ENCODE peak calls at places on chromosomes 5 and 9, in ten cellular contexts. Q is Panc1; J is frontal cortex; B is activated T-cell treated with anti-CD3 and anti-CD28 coated beads, Interleukin-2, amount 50 U/mL, for 1 hour; A is globus pallidus; H is AG20443; Z is neural crest cell; Y is SK-MEL-5; K is NCI-H748 treated with DMSO at 0.1 percent for 48 hours; E is BE2C. M is an unnamed sample.

GRCh38 chr9:68560131-68560844 is 19.6 kb upstream of the TMEM252 start:
- DNase-seq in Q (no peak), J (no peak), B (peak; percentile 40), A (peak; percentile 16), H (peak; percentile 14), Z (peak; percentile 20), Y (peak; percentile 81), K (peak; percentile 15), E (peak; percentile 36), M (no peak)

GRCh38 chr5:56620903-56621680 is 194.3 kb upstream of the MAP3K1 start:
- DNase-seq in Q (no peak), J (no peak), B (no peak), A (no peak), H (peak; percentile 35), Z (no peak), Y (no peak), K (no peak), E (no peak), M (no peak)

GRCh38 chr9:133135193-133135745 is 14.2 kb upstream of the RALGDS start:
- DNase-seq in Q (peak; percentile 73), J (no peak), B (peak; percentile 62), A (peak; percentile 40), H (peak; percentile 86), Z (no peak), Y (no peak), K (no peak), E (peak; percentile 64), M (peak; percentile 93)

GRCh38 chr5:139828207-139828895 is 32.7 kb downstream of the PSD2 start:
- DNase-seq in Q (no peak), J (no peak), B (no peak), A (peak; percentile 93), H (no peak), Z (no peak), Y (peak; percentile 87), K (no peak), E (no peak), M (no peak)

GRCh38 chr5:150946351-150946905 is 41.6 kb upstream of the ZNF300 start:
- DNase-seq in Q (no peak), J (peak; percentile 48), B (no peak), A (peak; percentile 89), H (peak; percentile 84), Z (no peak), Y (peak; percentile 68), K (no peak), E (no peak), M (peak; percentile 90)

GRCh38 chr9:113343732-113344231 is 3.7 kb upstream of the WDR31 start:
- DNase-seq in Q (no peak), J (peak; percentile 52), B (no peak), A (peak; percentile 95), H (peak; percentile 65), Z (no peak), Y (peak; percentile 95), K (peak; percentile 34), E (peak; percentile 67), M (no peak)

GRCh38 chr5:178672635-178673034 is 45.8 kb upstream of the CLK4 start:
- DNase-seq in Q (no peak), J (no peak), B (no peak), A (no peak), H (no peak), Z (no peak), Y (no peak), K (no peak), E (no peak), M (no peak)

GRCh38 chr5:140725799-140726471 is 25.7 kb downstream of the ZMAT2 start:
- DNase-seq in Q (peak; percentile 99), J (peak; percentile 13), B (peak; percentile 52), A (peak; percentile 14), H (peak; percentile 79), Z (peak; percentile 48), Y (peak; percentile 95), K (peak; percentile 86), E (peak; percentile 87), M (peak; percentile 94)

GRCh38 chr5:149152317-149152746 is 11.0 kb downstream of the ABLIM3 start:
- DNase-seq in Q (no peak), J (no peak), B (no peak), A (no peak), H (peak; percentile 38), Z (no peak), Y (no peak), K (no peak), E (no peak), M (no peak)

GRCh38 chr5:655406-655805 is 37.7 kb downstream of the TPPP start:
- DNase-seq in Q (no peak), J (no peak), B (no peak), A (no peak), H (no peak), Z (no peak), Y (no peak), K (no peak), E (no peak), M (no peak)

GRCh38 chr5:54362992-54363630 is 52.7 kb upstream of the ARL15 start:
- DNase-seq in Q (no peak), J (no peak), B (no peak), A (no peak), H (peak; percentile 34), Z (no peak), Y (no peak), K (no peak), E (no peak), M (no peak)

GRCh38 chr9:91817493-91818225 is 132.4 kb downstream of the ROR2 start:
- DNase-seq in Q (no peak), J (no peak), B (no peak), A (no peak), H (peak; percentile 57), Z (no peak), Y (no peak), K (peak; percentile 32), E (no peak), M (no peak)

GRCh38 chr9:129583308-129584038 is 37.4 kb downstream of the C9orf50 start:
- DNase-seq in Q (no peak), J (no peak), B (no peak), A (no peak), H (no peak), Z (no peak), Y (no peak), K (no peak), E (no peak), M (no peak)

GRCh38 chr5:95973793-95974325 is 12.2 kb upstream of the ELL2 start:
- DNase-seq in Q (no peak), J (no peak), B (no peak), A (no peak), H (no peak), Z (no peak), Y (no peak), K (no peak), E (no peak), M (no peak)

GRCh38 chr9:35686222-35687203 is 3.2 kb downstream of the TPM2 start:
- DNase-seq in Q (no peak), J (no peak), B (no peak), A (no peak), H (no peak), Z (no peak), Y (no peak), K (no peak), E (no peak), M (no peak)

GRCh38 chr5:9546973-9547947 is 1.4 kb upstream of the SEMA5A start:
- DNase-seq in Q (no peak), J (no peak), B (no peak), A (peak; percentile 76), H (peak; percentile 51), Z (no peak), Y (peak; percentile 54), K (peak; percentile 17), E (no peak), M (peak; percentile 57)

GRCh38 chr9:23887781-23888180 is 61.7 kb upstream of the ELAVL2 start:
- DNase-seq in Q (no peak), J (no peak), B (no peak), A (no peak), H (no peak), Z (no peak), Y (no peak), K (no peak), E (no peak), M (no peak)

GRCh38 chr5:103780794-103781193 is 218.2 kb upstream of the NUDT12 start:
- DNase-seq in Q (no peak), J (no peak), B (no peak), A (no peak), H (no peak), Z (no peak), Y (no peak), K (no peak), E (no peak), M (no peak)

GRCh38 chr9:99075246-99075912 is 29.5 kb upstream of the TGFBR1 start:
- DNase-seq in Q (no peak), J (no peak), B (no peak), A (no peak), H (peak; percentile 65), Z (no peak), Y (no peak), K (no peak), E (no peak), M (no peak)

GRCh38 chr5:54291498-54291897 is 18.9 kb downstream of the ARL15 start:
- DNase-seq in Q (no peak), J (no peak), B (no peak), A (no peak), H (no peak), Z (no peak), Y (no peak), K (no peak), E (no peak), M (no peak)